ENCODE peak calls at places on chromosomes 2 and 18, in nine cellular contexts. I is fibroblast of mammary gland; L is T-helper 9 cell; Y is stimulated activated CD4-positive, alpha-beta T cell treated with anti-CD3 and anti-CD28 coated beads, Interleukin-4, amount 100 ng/mL, for 4 hours; Q is H54; D is activated T-cell treated with anti-CD3 and anti-CD28 coated beads, Interleukin-2, amount 50 U/mL, for 48 hours; T is activated naive CD8-positive, alpha-beta T cell treated with anti-CD3 and anti-CD28 coated beads, Interleukin-2, amount 10 ng/mL, durations not matched to agents 7 days and 5 days; H is T-helper 2 cell; Z is brain microvascular endothelial cell. X is an unnamed sample.
A peak's percentile ranks its signal among the peaks of the same experiment; 100 is the strongest.

GRCh38 chr2:98935111-98935770 is 784 bp downstream of the CRACDL start:
- DNase-seq in Z (no peak), Q (no peak), I (no peak), Y (no peak), T (no peak), H (no peak), L (no peak), D (no peak), X (no peak)

GRCh38 chr2:109318150-109318948 is 189.3 kb downstream of the SH3RF3 start:
- DNase-seq in L (no peak), Z (peak; percentile 92), I (peak; percentile 99), Y (no peak), Q (no peak), D (no peak), H (no peak), T (no peak), X (peak; percentile 96)

GRCh38 chr2:1784087-1784486 is 39.8 kb upstream of the PXDN start:
- DNase-seq in Q (no peak), L (no peak), Y (no peak), T (no peak), H (no peak), Z (no peak), D (no peak), I (peak; percentile 6), X (no peak)

GRCh38 chr2:238272156-238272555 is 16.3 kb downstream of the PER2 start:
- DNase-seq in Z (no peak), L (no peak), T (no peak), Y (no peak), I (no peak), D (no peak), H (no peak), Q (no peak), X (no peak)

GRCh38 chr2:100821255-100821912 is 1.4 kb downstream of the NPAS2 start:
- DNase-seq in Q (no peak), H (no peak), Y (no peak), I (no peak), L (no peak), D (no peak), Z (no peak), T (no peak), X (no peak)

GRCh38 chr2:144510206-144510991 is 9.5 kb downstream of the ZEB2 start:
- DNase-seq in T (no peak), H (peak; percentile 81), D (no peak), Y (no peak), Z (peak; percentile 85), L (no peak), Q (no peak), I (peak; percentile 59), X (peak; percentile 55)

GRCh38 chr2:238744951-238745350 is 102.9 kb upstream of the TWIST2 start:
- DNase-seq in I (no peak), D (no peak), H (no peak), L (no peak), T (no peak), Z (no peak), Q (no peak), Y (no peak), X (no peak)

GRCh38 chr2:102049756-102050443 is 58.1 kb downstream of the IL1R2 start:
- DNase-seq in H (no peak), Z (no peak), D (no peak), T (no peak), I (peak; percentile 80), Y (no peak), L (no peak), Q (no peak), X (peak; percentile 95)

GRCh38 chr18:27430595-27430994 is 245.5 kb upstream of the CHST9 start:
- DNase-seq in Y (no peak), I (no peak), T (no peak), L (no peak), D (no peak), Z (no peak), H (no peak), Q (no peak), X (no peak)

GRCh38 chr2:8457092-8457481 is 224.8 kb upstream of the ID2 start:
- DNase-seq in D (peak; percentile 43), L (peak; percentile 50), H (peak; percentile 38), T (peak; percentile 75), Q (no peak), Y (no peak), I (no peak), Z (no peak), X (no peak)

GRCh38 chr2:113219525-113219888 is 45.7 kb downstream of the PSD4 start:
- DNase-seq in Q (no peak), L (no peak), Z (no peak), I (no peak), Y (no peak), H (no peak), T (no peak), D (no peak), X (no peak)

GRCh38 chr2:127721311-127721977 is 20.1 kb downstream of the SFT2D3 start:
- DNase-seq in L (no peak), Z (peak; percentile 40), Q (no peak), Y (no peak), T (no peak), H (no peak), D (no peak), I (no peak), X (no peak)

GRCh38 chr2:196258407-196258806 is 87.0 kb upstream of the STK17B start:
- DNase-seq in Z (no peak), H (no peak), D (no peak), L (no peak), Y (no peak), T (no peak), Q (no peak), I (no peak), X (no peak)

GRCh38 chr2:8661235-8661634 is 20.6 kb upstream of the ID2 start:
- DNase-seq in H (no peak), T (no peak), Q (no peak), I (no peak), L (no peak), Y (no peak), D (no peak), Z (no peak), X (no peak)

GRCh38 chr2:97011977-97012569 is 25.7 kb upstream of the FAM178B start:
- DNase-seq in D (no peak), Z (peak; percentile 56), L (no peak), I (peak; percentile 75), H (peak; percentile 9), T (no peak), Q (no peak), Y (no peak), X (peak; percentile 3)

GRCh38 chr2:84841577-84841976 is 39.3 kb downstream of the TRABD2A start:
- DNase-seq in H (no peak), I (no peak), Y (no peak), Q (no peak), Z (no peak), L (no peak), T (no peak), D (peak; percentile 16), X (no peak)

GRCh38 chr2:231294116-231294515 is 95.7 kb downstream of the ARMC9 start:
- DNase-seq in Z (no peak), I (no peak), H (no peak), D (no peak), Q (no peak), Y (no peak), T (no peak), L (no peak), X (no peak)

X was measured in MG63.